ENCODE peak calls at places on chromosomes 3 and 15, in ten cellular contexts. One of them, this sample, is unnamed. For H3K4me1, the result is how much of the 10 kb centered on the place peaks cover.

GRCh38 chr3:72127213-72127612 is 342.3 kb upstream of the PROK2 start:
- DNase-seq in GM23338: no peak
- DNase-seq in HepG2: no peak
- DNase-seq in iPS DF 6.9: no peak
- DNase-seq in mesendoderm: no peak
- DNase-seq in naive thymus-derived CD4-positive, alpha-beta T cell: no peak
- DNase-seq in cardiac muscle cell: no peak
- DNase-seq in A673: no peak
- DNase-seq in effector memory CD4-positive, alpha-beta T cell: no peak
- DNase-seq in upper lobe of left lung: no peak
- DNase-seq in this sample: no peak

GRCh38 chr3:193732391-193732790 is 139.4 kb downstream of the OPA1 start:
- DNase-seq in GM23338: no peak
- DNase-seq in HepG2: peak
- DNase-seq in iPS DF 6.9: no peak
- DNase-seq in mesendoderm: no peak
- DNase-seq in naive thymus-derived CD4-positive, alpha-beta T cell: no peak
- DNase-seq in cardiac muscle cell: no peak
- DNase-seq in A673: no peak
- DNase-seq in effector memory CD4-positive, alpha-beta T cell: no peak
- DNase-seq in upper lobe of left lung: no peak
- DNase-seq in this sample: no peak

GRCh38 chr3:126413693-126414080 is 19.0 kb downstream of the CFAP100 start:
- DNase-seq in GM23338: no peak
- DNase-seq in HepG2: no peak
- DNase-seq in iPS DF 6.9: no peak
- DNase-seq in mesendoderm: no peak
- DNase-seq in naive thymus-derived CD4-positive, alpha-beta T cell: no peak
- DNase-seq in cardiac muscle cell: no peak
- DNase-seq in A673: no peak
- DNase-seq in effector memory CD4-positive, alpha-beta T cell: no peak
- DNase-seq in upper lobe of left lung: no peak
- DNase-seq in this sample: no peak

GRCh38 chr3:54853573-54854404 is 74.1 kb downstream of the LRTM1 start:
- DNase-seq in GM23338: peak
- DNase-seq in HepG2: peak
- DNase-seq in iPS DF 6.9: peak
- DNase-seq in mesendoderm: peak
- DNase-seq in naive thymus-derived CD4-positive, alpha-beta T cell: peak
- DNase-seq in cardiac muscle cell: peak
- DNase-seq in A673: peak
- DNase-seq in effector memory CD4-positive, alpha-beta T cell: no peak
- DNase-seq in upper lobe of left lung: peak
- DNase-seq in this sample: peak

GRCh38 chr15:52680756-52681155 is 1.6 kb upstream of the ATOSA start:
- DNase-seq in GM23338: no peak
- DNase-seq in HepG2: no peak
- DNase-seq in iPS DF 6.9: no peak
- DNase-seq in mesendoderm: no peak
- DNase-seq in naive thymus-derived CD4-positive, alpha-beta T cell: no peak
- DNase-seq in cardiac muscle cell: no peak
- DNase-seq in A673: no peak
- DNase-seq in effector memory CD4-positive, alpha-beta T cell: no peak
- DNase-seq in upper lobe of left lung: no peak
- DNase-seq in this sample: no peak

GRCh38 chr3:143648708-143649107 is 199.6 kb downstream of the SLC9A9 start:
- DNase-seq in GM23338: peak
- DNase-seq in HepG2: no peak
- DNase-seq in iPS DF 6.9: no peak
- DNase-seq in mesendoderm: peak
- DNase-seq in naive thymus-derived CD4-positive, alpha-beta T cell: no peak
- DNase-seq in cardiac muscle cell: peak
- DNase-seq in A673: peak
- DNase-seq in effector memory CD4-positive, alpha-beta T cell: no peak
- DNase-seq in upper lobe of left lung: no peak
- DNase-seq in this sample: no peak

GRCh38 chr15:61000276-61000675 is 228.8 kb downstream of the RORA start:
- DNase-seq in GM23338: no peak
- DNase-seq in HepG2: no peak
- DNase-seq in iPS DF 6.9: no peak
- DNase-seq in mesendoderm: no peak
- DNase-seq in naive thymus-derived CD4-positive, alpha-beta T cell: no peak
- DNase-seq in cardiac muscle cell: no peak
- DNase-seq in A673: no peak
- DNase-seq in effector memory CD4-positive, alpha-beta T cell: no peak
- DNase-seq in upper lobe of left lung: no peak
- DNase-seq in this sample: no peak

GRCh38 chr3:63869929-63870328 is 6.3 kb downstream of the ATXN7 start:
- DNase-seq in GM23338: no peak
- DNase-seq in HepG2: no peak
- DNase-seq in iPS DF 6.9: no peak
- DNase-seq in mesendoderm: no peak
- DNase-seq in naive thymus-derived CD4-positive, alpha-beta T cell: no peak
- DNase-seq in cardiac muscle cell: no peak
- DNase-seq in A673: no peak
- DNase-seq in effector memory CD4-positive, alpha-beta T cell: no peak
- DNase-seq in upper lobe of left lung: no peak
- DNase-seq in this sample: no peak

GRCh38 chr3:111548060-111548459 is 6.1 kb downstream of the CD96 start:
- DNase-seq in GM23338: no peak
- DNase-seq in HepG2: no peak
- DNase-seq in iPS DF 6.9: no peak
- DNase-seq in mesendoderm: no peak
- DNase-seq in naive thymus-derived CD4-positive, alpha-beta T cell: no peak
- DNase-seq in cardiac muscle cell: no peak
- DNase-seq in A673: no peak
- DNase-seq in effector memory CD4-positive, alpha-beta T cell: no peak
- DNase-seq in upper lobe of left lung: no peak
- DNase-seq in this sample: no peak

GRCh38 chr3:111547645-111548044 is 5.6 kb downstream of the CD96 start:
- DNase-seq in GM23338: no peak
- DNase-seq in HepG2: no peak
- DNase-seq in iPS DF 6.9: no peak
- DNase-seq in mesendoderm: no peak
- DNase-seq in naive thymus-derived CD4-positive, alpha-beta T cell: no peak
- DNase-seq in cardiac muscle cell: no peak
- DNase-seq in A673: no peak
- DNase-seq in effector memory CD4-positive, alpha-beta T cell: no peak
- DNase-seq in upper lobe of left lung: no peak
- DNase-seq in this sample: no peak

GRCh38 chr3:111545349-111545748 is 3.4 kb downstream of the CD96 start:
- DNase-seq in GM23338: no peak
- DNase-seq in HepG2: no peak
- DNase-seq in iPS DF 6.9: no peak
- DNase-seq in mesendoderm: no peak
- DNase-seq in naive thymus-derived CD4-positive, alpha-beta T cell: no peak
- DNase-seq in cardiac muscle cell: no peak
- DNase-seq in A673: no peak
- DNase-seq in effector memory CD4-positive, alpha-beta T cell: no peak
- DNase-seq in upper lobe of left lung: no peak
- DNase-seq in this sample: no peak

DNA sequence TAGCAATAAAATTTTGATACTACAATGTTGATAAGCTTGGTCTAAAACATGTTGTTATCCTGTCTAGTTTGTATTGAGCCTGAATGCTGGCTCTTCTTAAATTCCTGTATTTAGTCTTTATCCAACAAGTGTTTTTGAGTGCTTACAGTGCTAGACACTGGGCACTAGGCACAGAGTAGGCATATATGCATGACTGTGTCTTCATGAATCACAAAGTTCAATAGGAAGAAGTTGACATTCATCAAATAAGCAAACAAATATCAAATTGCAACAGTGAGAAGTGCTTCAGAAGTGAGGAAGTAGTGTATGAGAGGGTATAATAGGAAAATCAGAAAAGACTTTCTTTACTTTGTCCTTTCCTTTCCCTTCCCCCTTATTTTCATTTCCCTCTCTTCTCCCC is 6.8 kb downstream of the CD96 start:
- DNase-seq in GM23338: no peak
- DNase-seq in HepG2: no peak
- DNase-seq in iPS DF 6.9: no peak
- DNase-seq in mesendoderm: no peak
- DNase-seq in naive thymus-derived CD4-positive, alpha-beta T cell: no peak
- DNase-seq in cardiac muscle cell: no peak
- DNase-seq in A673: no peak
- DNase-seq in effector memory CD4-positive, alpha-beta T cell: no peak
- DNase-seq in upper lobe of left lung: no peak
- DNase-seq in this sample: no peak
- H3K4me1 ChIP-seq in GM23338: under half
- H3K4me1 ChIP-seq in HepG2: under half
- H3K4me1 ChIP-seq in iPS DF 6.9: under half
- H3K4me1 ChIP-seq in mesendoderm: under half
- H3K4me1 ChIP-seq in naive thymus-derived CD4-positive, alpha-beta T cell: half or more
- H3K4me1 ChIP-seq in cardiac muscle cell: under half
- H3K4me1 ChIP-seq in A673: under half
- H3K4me1 ChIP-seq in effector memory CD4-positive, alpha-beta T cell: half or more
- H3K4me1 ChIP-seq in upper lobe of left lung: under half
- H3K4me1 ChIP-seq in this sample: under half

GRCh38 chr15:35196273-35196672 is 111.2 kb upstream of the NANOGP8 start:
- DNase-seq in GM23338: peak
- DNase-seq in HepG2: no peak
- DNase-seq in iPS DF 6.9: no peak
- DNase-seq in mesendoderm: no peak
- DNase-seq in naive thymus-derived CD4-positive, alpha-beta T cell: no peak
- DNase-seq in cardiac muscle cell: no peak
- DNase-seq in A673: no peak
- DNase-seq in effector memory CD4-positive, alpha-beta T cell: no peak
- DNase-seq in upper lobe of left lung: no peak
- DNase-seq in this sample: no peak

GRCh38 chr15:35194296-35194695 is 109.2 kb upstream of the NANOGP8 start:
- DNase-seq in GM23338: no peak
- DNase-seq in HepG2: no peak
- DNase-seq in iPS DF 6.9: no peak
- DNase-seq in mesendoderm: no peak
- DNase-seq in naive thymus-derived CD4-positive, alpha-beta T cell: no peak
- DNase-seq in cardiac muscle cell: no peak
- DNase-seq in A673: no peak
- DNase-seq in effector memory CD4-positive, alpha-beta T cell: no peak
- DNase-seq in upper lobe of left lung: no peak
- DNase-seq in this sample: no peak

GRCh38 chr15:35195649-35196048 is 110.6 kb upstream of the NANOGP8 start:
- DNase-seq in GM23338: peak
- DNase-seq in HepG2: no peak
- DNase-seq in iPS DF 6.9: no peak
- DNase-seq in mesendoderm: peak
- DNase-seq in naive thymus-derived CD4-positive, alpha-beta T cell: no peak
- DNase-seq in cardiac muscle cell: no peak
- DNase-seq in A673: no peak
- DNase-seq in effector memory CD4-positive, alpha-beta T cell: no peak
- DNase-seq in upper lobe of left lung: no peak
- DNase-seq in this sample: no peak

GRCh38 chr15:35191783-35192182 is 106.7 kb upstream of the NANOGP8 start:
- DNase-seq in GM23338: no peak
- DNase-seq in HepG2: no peak
- DNase-seq in iPS DF 6.9: no peak
- DNase-seq in mesendoderm: no peak
- DNase-seq in naive thymus-derived CD4-positive, alpha-beta T cell: no peak
- DNase-seq in cardiac muscle cell: no peak
- DNase-seq in A673: no peak
- DNase-seq in effector memory CD4-positive, alpha-beta T cell: no peak
- DNase-seq in upper lobe of left lung: no peak
- DNase-seq in this sample: no peak

DNA sequence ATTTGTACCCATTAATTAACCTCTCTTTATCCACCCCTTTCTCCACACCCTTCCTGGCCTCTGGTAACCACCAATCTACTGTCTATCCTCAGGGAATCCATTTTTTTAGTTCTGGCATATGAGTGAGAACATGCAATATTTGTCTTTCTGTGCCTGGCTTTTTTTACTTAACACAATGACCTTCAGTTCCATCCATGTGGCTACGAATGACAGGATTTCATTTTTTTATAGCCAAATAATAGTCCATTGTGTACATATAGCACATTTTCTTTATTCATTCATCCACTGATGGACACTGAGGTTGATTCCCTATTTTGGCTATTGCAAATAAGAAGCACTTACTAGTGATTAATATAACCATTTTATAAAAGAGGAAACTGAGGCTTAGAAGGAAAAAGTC is 109.9 kb upstream of the NANOGP8 start:
- DNase-seq in GM23338: no peak
- DNase-seq in HepG2: no peak
- DNase-seq in iPS DF 6.9: no peak
- DNase-seq in mesendoderm: no peak
- DNase-seq in naive thymus-derived CD4-positive, alpha-beta T cell: no peak
- DNase-seq in cardiac muscle cell: no peak
- DNase-seq in A673: no peak
- DNase-seq in effector memory CD4-positive, alpha-beta T cell: no peak
- DNase-seq in upper lobe of left lung: no peak
- DNase-seq in this sample: no peak
- H3K4me1 ChIP-seq in GM23338: under half
- H3K4me1 ChIP-seq in HepG2: under half
- H3K4me1 ChIP-seq in iPS DF 6.9: under half
- H3K4me1 ChIP-seq in mesendoderm: under half
- H3K4me1 ChIP-seq in naive thymus-derived CD4-positive, alpha-beta T cell: under half
- H3K4me1 ChIP-seq in cardiac muscle cell: under half
- H3K4me1 ChIP-seq in A673: under half
- H3K4me1 ChIP-seq in effector memory CD4-positive, alpha-beta T cell: under half
- H3K4me1 ChIP-seq in upper lobe of left lung: under half
- H3K4me1 ChIP-seq in this sample: under half

DNA sequence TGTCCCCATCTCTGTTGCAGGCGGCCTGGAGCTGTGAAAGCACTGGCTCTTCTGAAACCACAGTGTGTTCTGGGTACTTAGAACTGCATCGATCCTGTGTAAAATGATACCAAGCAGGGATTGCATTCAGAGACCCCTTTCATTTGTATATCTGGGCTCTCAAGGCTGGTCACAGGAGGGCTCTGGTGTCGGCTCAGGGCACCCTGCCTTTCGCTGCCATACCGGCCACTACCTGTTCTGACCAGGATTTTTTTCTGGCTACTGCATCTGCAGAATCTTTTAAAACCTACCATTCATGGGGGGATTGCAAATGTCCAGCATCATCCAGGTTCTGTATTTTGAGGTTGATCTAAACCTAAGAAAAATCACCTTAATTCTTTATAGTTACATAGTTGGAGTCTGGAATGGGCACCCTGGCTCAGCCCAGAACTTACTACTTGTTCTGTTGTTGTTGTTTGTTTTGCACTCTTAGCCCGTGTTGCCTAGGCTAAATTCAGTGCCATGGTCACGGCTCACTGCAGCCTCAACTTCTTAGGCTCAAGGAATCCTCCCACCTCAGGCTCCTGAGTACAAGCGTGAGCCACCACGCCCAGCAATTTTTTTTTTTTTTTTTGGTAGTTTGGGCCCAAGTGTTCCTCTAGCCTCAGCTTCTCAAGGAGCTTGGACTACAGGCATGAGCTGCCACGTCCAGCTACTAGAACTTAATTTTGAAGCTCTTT is 52.7 kb downstream of the TRIM71 start:
- DNase-seq in GM23338: no peak
- DNase-seq in HepG2: no peak
- DNase-seq in iPS DF 6.9: no peak
- DNase-seq in mesendoderm: peak
- DNase-seq in naive thymus-derived CD4-positive, alpha-beta T cell: no peak
- DNase-seq in cardiac muscle cell: no peak
- DNase-seq in A673: no peak
- DNase-seq in effector memory CD4-positive, alpha-beta T cell: no peak
- DNase-seq in upper lobe of left lung: no peak
- DNase-seq in this sample: no peak
- H3K4me1 ChIP-seq in GM23338: half or more
- H3K4me1 ChIP-seq in HepG2: half or more
- H3K4me1 ChIP-seq in iPS DF 6.9: under half
- H3K4me1 ChIP-seq in mesendoderm: under half
- H3K4me1 ChIP-seq in naive thymus-derived CD4-positive, alpha-beta T cell: under half
- H3K4me1 ChIP-seq in cardiac muscle cell: half or more
- H3K4me1 ChIP-seq in A673: under half
- H3K4me1 ChIP-seq in effector memory CD4-positive, alpha-beta T cell: under half
- H3K4me1 ChIP-seq in upper lobe of left lung: under half
- H3K4me1 ChIP-seq in this sample: under half

DNA sequence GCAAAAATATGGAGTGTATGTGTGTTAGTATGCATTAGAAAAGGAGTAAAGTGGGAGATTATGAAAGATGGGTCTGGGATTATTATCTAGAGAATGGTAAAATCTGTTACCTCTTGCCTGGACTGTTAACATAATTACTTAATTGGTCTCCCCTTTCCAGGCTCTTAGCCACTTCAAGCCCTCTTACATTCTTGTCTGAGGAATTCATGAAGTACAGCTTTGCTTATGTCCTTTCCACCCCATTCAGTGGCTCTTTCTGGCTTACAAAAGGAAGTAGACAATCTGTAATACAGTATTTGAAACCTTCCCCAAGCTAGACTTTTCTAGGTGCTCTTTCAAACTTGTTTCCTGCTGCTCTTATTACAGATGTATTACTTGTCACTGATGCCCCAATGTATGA is 129.8 kb downstream of the MBNL1 start:
- DNase-seq in GM23338: no peak
- DNase-seq in HepG2: no peak
- DNase-seq in iPS DF 6.9: no peak
- DNase-seq in mesendoderm: no peak
- DNase-seq in naive thymus-derived CD4-positive, alpha-beta T cell: no peak
- DNase-seq in cardiac muscle cell: peak
- DNase-seq in A673: peak
- DNase-seq in effector memory CD4-positive, alpha-beta T cell: no peak
- DNase-seq in upper lobe of left lung: no peak
- DNase-seq in this sample: no peak
- H3K4me1 ChIP-seq in GM23338: under half
- H3K4me1 ChIP-seq in HepG2: under half
- H3K4me1 ChIP-seq in iPS DF 6.9: under half
- H3K4me1 ChIP-seq in mesendoderm: under half
- H3K4me1 ChIP-seq in naive thymus-derived CD4-positive, alpha-beta T cell: under half
- H3K4me1 ChIP-seq in cardiac muscle cell: under half
- H3K4me1 ChIP-seq in A673: under half
- H3K4me1 ChIP-seq in effector memory CD4-positive, alpha-beta T cell: under half
- H3K4me1 ChIP-seq in upper lobe of left lung: half or more
- H3K4me1 ChIP-seq in this sample: under half